ENCODE peak calls at places on chromosomes 6 and 20, in five cellular contexts. One of them, this sample, is unnamed.

GRCh38 chr6:44432726-44433125 is 45.2 kb downstream of the CDC5L start:
- DNase-seq in mesenchymal stem cell: no peak
- DNase-seq in neuronal stem cell: no peak
- DNase-seq in IMR-90: no peak
- DNase-seq in H1: no peak
- DNase-seq in this sample: no peak

GRCh38 chr6:97113170-97113569 is 169.8 kb downstream of the MMS22L start:
- DNase-seq in mesenchymal stem cell: no peak
- DNase-seq in neuronal stem cell: no peak
- DNase-seq in IMR-90: no peak
- DNase-seq in H1: no peak
- DNase-seq in this sample: no peak

GRCh38 chr6:165936660-165937059 is 231.0 kb downstream of the TBXT start:
- DNase-seq in mesenchymal stem cell: no peak
- DNase-seq in neuronal stem cell: no peak
- DNase-seq in IMR-90: no peak
- DNase-seq in H1: no peak
- DNase-seq in this sample: no peak

GRCh38 chr6:27031302-27031701 is 216.2 kb upstream of the PRSS16 start:
- DNase-seq in mesenchymal stem cell: no peak
- DNase-seq in neuronal stem cell: no peak
- DNase-seq in IMR-90: peak; percentile 20
- DNase-seq in H1: no peak
- DNase-seq in this sample: no peak

GRCh38 chr6:136607204-136607931 is 57.1 kb upstream of the MAP7 start:
- DNase-seq in mesenchymal stem cell: no peak
- DNase-seq in neuronal stem cell: no peak
- DNase-seq in IMR-90: peak; percentile 67
- DNase-seq in H1: no peak
- DNase-seq in this sample: no peak

GRCh38 chr6:84748331-84748730 is 16.1 kb downstream of the TBX18 start:
- DNase-seq in mesenchymal stem cell: no peak
- DNase-seq in neuronal stem cell: no peak
- DNase-seq in IMR-90: no peak
- DNase-seq in H1: no peak
- DNase-seq in this sample: no peak

GRCh38 chr6:38552136-38552535 is 87.6 kb downstream of the BTBD9 start:
- DNase-seq in mesenchymal stem cell: no peak
- DNase-seq in neuronal stem cell: no peak
- DNase-seq in IMR-90: no peak
- DNase-seq in H1: no peak
- DNase-seq in this sample: no peak

GRCh38 chr20:46963196-46963529 is 68.5 kb downstream of the EYA2 start:
- DNase-seq in mesenchymal stem cell: no peak
- DNase-seq in neuronal stem cell: no peak
- DNase-seq in IMR-90: no peak
- DNase-seq in H1: no peak
- DNase-seq in this sample: no peak

GRCh38 chr6:155418017-155418749 is 37.5 kb downstream of the NOX3 start:
- DNase-seq in mesenchymal stem cell: peak; percentile 75
- DNase-seq in neuronal stem cell: no peak
- DNase-seq in IMR-90: peak; percentile 65
- DNase-seq in H1: no peak
- DNase-seq in this sample: no peak

GRCh38 chr20:56247954-56248782 is at the start of gene MC3R:
- DNase-seq in mesenchymal stem cell: no peak
- DNase-seq in neuronal stem cell: peak; percentile 38
- DNase-seq in IMR-90: peak; percentile 30
- DNase-seq in H1: peak; percentile 74
- DNase-seq in this sample: peak; percentile 79

GRCh38 chr6:137903933-137904821 is 37.1 kb downstream of the TNFAIP3 start:
- DNase-seq in mesenchymal stem cell: no peak
- DNase-seq in neuronal stem cell: no peak
- DNase-seq in IMR-90: peak; percentile 52
- DNase-seq in H1: no peak
- DNase-seq in this sample: no peak

GRCh38 chr6:12280901-12281300 is 9.3 kb upstream of the EDN1 start:
- DNase-seq in mesenchymal stem cell: no peak
- DNase-seq in neuronal stem cell: no peak
- DNase-seq in IMR-90: no peak
- DNase-seq in H1: no peak
- DNase-seq in this sample: no peak

GRCh38 chr20:11881453-11881852 is 36.2 kb upstream of the BTBD3 start:
- DNase-seq in mesenchymal stem cell: peak; percentile 18
- DNase-seq in neuronal stem cell: no peak
- DNase-seq in IMR-90: peak; percentile 18
- DNase-seq in H1: no peak
- DNase-seq in this sample: no peak

GRCh38 chr20:3565851-3566250 is 95.0 kb downstream of the ATRN start:
- DNase-seq in mesenchymal stem cell: no peak
- DNase-seq in neuronal stem cell: no peak
- DNase-seq in IMR-90: no peak
- DNase-seq in H1: no peak
- DNase-seq in this sample: no peak

GRCh38 chr6:145895802-145896201 is 68.4 kb downstream of the SHPRH start:
- DNase-seq in mesenchymal stem cell: peak; percentile 4
- DNase-seq in neuronal stem cell: no peak
- DNase-seq in IMR-90: peak; percentile 28
- DNase-seq in H1: no peak
- DNase-seq in this sample: no peak

GRCh38 chr6:110337481-110337880 is 20.7 kb downstream of the METTL24 start:
- DNase-seq in mesenchymal stem cell: peak; percentile 44
- DNase-seq in neuronal stem cell: no peak
- DNase-seq in IMR-90: no peak
- DNase-seq in H1: no peak
- DNase-seq in this sample: no peak

GRCh38 chr20:37886851-37887297 is 16.1 kb upstream of the VSTM2L start:
- DNase-seq in mesenchymal stem cell: no peak
- DNase-seq in neuronal stem cell: no peak
- DNase-seq in IMR-90: no peak
- DNase-seq in H1: no peak
- DNase-seq in this sample: no peak

GRCh38 chr6:36066817-36067216 is 39.2 kb downstream of the MAPK14 start:
- DNase-seq in mesenchymal stem cell: no peak
- DNase-seq in neuronal stem cell: no peak
- DNase-seq in IMR-90: no peak
- DNase-seq in H1: no peak
- DNase-seq in this sample: no peak

GRCh38 chr6:37587776-37588744 is 88.4 kb upstream of the CCDC167 start:
- DNase-seq in mesenchymal stem cell: no peak
- DNase-seq in neuronal stem cell: no peak
- DNase-seq in IMR-90: no peak
- DNase-seq in H1: peak; percentile 64
- DNase-seq in this sample: no peak

GRCh38 chr6:44430322-44430721 is 42.8 kb downstream of the CDC5L start:
- DNase-seq in mesenchymal stem cell: peak; percentile 38
- DNase-seq in neuronal stem cell: no peak
- DNase-seq in IMR-90: peak; percentile 59
- DNase-seq in H1: no peak
- DNase-seq in this sample: no peak

GRCh38 chr20:52016022-52016421 is 175.6 kb downstream of the ZFP64 start:
- DNase-seq in mesenchymal stem cell: no peak
- DNase-seq in neuronal stem cell: no peak
- DNase-seq in IMR-90: no peak
- DNase-seq in H1: no peak
- DNase-seq in this sample: no peak

GRCh38 chr6:10099086-10099499 is 315.8 kb downstream of the TFAP2A start:
- DNase-seq in mesenchymal stem cell: no peak
- DNase-seq in neuronal stem cell: no peak
- DNase-seq in IMR-90: no peak
- DNase-seq in H1: peak; percentile 51
- DNase-seq in this sample: peak; percentile 63

GRCh38 chr6:49328051-49328450 is 135.0 kb downstream of the MMUT start:
- DNase-seq in mesenchymal stem cell: peak; percentile 34
- DNase-seq in neuronal stem cell: peak; percentile 2
- DNase-seq in IMR-90: no peak
- DNase-seq in H1: no peak
- DNase-seq in this sample: no peak

DNA sequence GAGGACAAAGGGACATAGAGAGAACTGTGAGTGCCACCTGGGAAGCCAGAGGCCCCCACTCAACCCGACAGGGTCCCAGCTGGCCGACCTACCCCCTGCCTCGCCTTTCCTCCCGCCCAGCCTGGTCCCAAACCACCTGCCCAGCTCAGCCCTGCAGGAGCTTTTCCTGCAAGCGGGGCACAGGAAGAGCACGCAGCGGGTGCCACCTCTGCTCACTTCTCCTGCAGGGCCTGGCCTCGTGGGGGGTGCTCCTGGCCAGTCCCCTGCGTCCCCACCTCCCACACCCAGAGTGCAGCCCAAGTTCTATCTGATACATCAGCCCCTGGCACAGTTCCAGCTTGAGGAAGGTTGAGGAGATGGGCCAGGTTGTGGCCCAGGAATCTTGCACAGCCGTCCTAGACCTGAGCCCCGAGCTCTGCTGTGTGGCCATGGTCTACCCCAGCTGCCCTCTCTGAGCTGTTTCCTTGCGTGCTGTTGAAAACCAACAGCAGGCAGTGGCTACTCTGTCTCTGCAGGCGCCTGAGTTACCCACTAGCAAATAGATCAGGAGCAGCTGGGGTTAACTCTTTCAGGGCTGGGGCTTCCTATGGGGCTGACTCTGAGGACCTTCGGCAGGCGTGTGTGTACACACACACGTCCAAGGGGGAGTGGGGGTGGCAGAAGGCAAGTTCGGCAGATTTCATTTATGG is 1.7 kb downstream of the NECAB3 start:
- DNase-seq in mesenchymal stem cell: peak; percentile 51
- DNase-seq in neuronal stem cell: no peak
- DNase-seq in IMR-90: no peak
- DNase-seq in H1: no peak
- DNase-seq in this sample: no peak
- H2AK5ac ChIP-seq in mesenchymal stem cell: no peak overlapping the region
- H2AK5ac ChIP-seq in neuronal stem cell: peak overlapping the region; percentile 34
- H2AK5ac ChIP-seq in IMR-90: peak overlapping the region; percentile 98
- H2AK5ac ChIP-seq in H1: no peak overlapping the region
- H2AK5ac ChIP-seq in this sample: no peak overlapping the region

GRCh38 chr6:30789606-30790005 is 45.3 kb upstream of the IER3 start:
- DNase-seq in mesenchymal stem cell: no peak
- DNase-seq in neuronal stem cell: no peak
- DNase-seq in IMR-90: no peak
- DNase-seq in H1: no peak
- DNase-seq in this sample: no peak
- H2AK5ac ChIP-seq in mesenchymal stem cell: peak overlapping the region; percentile 97
- H2AK5ac ChIP-seq in neuronal stem cell: no peak overlapping the region
- H2AK5ac ChIP-seq in IMR-90: no peak overlapping the region
- H2AK5ac ChIP-seq in H1: no peak overlapping the region
- H2AK5ac ChIP-seq in this sample: no peak overlapping the region

DNA sequence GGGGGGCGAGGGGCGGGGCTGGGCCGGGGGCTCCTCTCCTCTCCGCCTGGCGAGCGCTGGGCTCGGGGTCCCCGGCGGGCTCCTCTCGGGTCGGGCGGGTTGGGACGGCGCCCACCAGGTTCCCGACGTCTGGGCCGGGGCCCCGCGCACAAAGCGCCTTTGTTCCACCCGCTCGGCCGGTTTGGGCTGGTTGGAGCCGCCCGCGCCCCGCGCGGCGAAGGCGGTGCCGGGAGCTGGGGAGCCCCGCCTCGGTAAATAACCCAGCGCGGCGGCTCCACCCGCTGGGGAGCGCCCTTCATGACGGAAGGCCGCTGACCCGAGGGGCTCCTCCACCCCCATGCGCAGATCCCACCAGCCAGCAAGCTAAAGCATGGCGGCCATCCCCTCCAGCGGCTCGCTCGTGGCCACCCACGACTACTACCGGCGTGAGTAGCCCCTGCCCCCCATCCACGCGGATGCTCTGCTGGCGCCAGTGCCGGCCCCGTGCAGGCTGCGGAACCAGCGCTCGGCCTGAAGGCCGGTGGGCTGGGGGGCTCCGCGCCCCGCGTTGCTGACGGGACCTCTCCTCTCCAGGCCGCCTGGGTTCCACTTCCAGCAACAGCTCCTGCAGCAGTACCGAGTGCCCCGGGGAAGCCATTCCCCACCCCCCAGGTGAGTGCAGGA is 505 bp downstream of the PPDPF start:
- DNase-seq in mesenchymal stem cell: peak; percentile 58
- DNase-seq in neuronal stem cell: peak; percentile 70
- DNase-seq in IMR-90: peak; percentile 53
- DNase-seq in H1: peak; percentile 79
- DNase-seq in this sample: peak; percentile 54
- H2AK5ac ChIP-seq in mesenchymal stem cell: no peak overlapping the region
- H2AK5ac ChIP-seq in neuronal stem cell: peak overlapping the region; percentile 97
- H2AK5ac ChIP-seq in IMR-90: peak overlapping the region; percentile 86
- H2AK5ac ChIP-seq in H1: no peak overlapping the region
- H2AK5ac ChIP-seq in this sample: no peak overlapping the region

GRCh38 chr20:32575227-32575581 is 9.9 kb downstream of the NOL4L start:
- DNase-seq in mesenchymal stem cell: no peak
- DNase-seq in neuronal stem cell: no peak
- DNase-seq in IMR-90: no peak
- DNase-seq in H1: no peak
- DNase-seq in this sample: no peak
- H2AK5ac ChIP-seq in mesenchymal stem cell: peak overlapping the region; percentile 80
- H2AK5ac ChIP-seq in neuronal stem cell: peak overlapping the region; percentile 71
- H2AK5ac ChIP-seq in IMR-90: peak overlapping the region; percentile 95
- H2AK5ac ChIP-seq in H1: no peak overlapping the region
- H2AK5ac ChIP-seq in this sample: no peak overlapping the region

DNA sequence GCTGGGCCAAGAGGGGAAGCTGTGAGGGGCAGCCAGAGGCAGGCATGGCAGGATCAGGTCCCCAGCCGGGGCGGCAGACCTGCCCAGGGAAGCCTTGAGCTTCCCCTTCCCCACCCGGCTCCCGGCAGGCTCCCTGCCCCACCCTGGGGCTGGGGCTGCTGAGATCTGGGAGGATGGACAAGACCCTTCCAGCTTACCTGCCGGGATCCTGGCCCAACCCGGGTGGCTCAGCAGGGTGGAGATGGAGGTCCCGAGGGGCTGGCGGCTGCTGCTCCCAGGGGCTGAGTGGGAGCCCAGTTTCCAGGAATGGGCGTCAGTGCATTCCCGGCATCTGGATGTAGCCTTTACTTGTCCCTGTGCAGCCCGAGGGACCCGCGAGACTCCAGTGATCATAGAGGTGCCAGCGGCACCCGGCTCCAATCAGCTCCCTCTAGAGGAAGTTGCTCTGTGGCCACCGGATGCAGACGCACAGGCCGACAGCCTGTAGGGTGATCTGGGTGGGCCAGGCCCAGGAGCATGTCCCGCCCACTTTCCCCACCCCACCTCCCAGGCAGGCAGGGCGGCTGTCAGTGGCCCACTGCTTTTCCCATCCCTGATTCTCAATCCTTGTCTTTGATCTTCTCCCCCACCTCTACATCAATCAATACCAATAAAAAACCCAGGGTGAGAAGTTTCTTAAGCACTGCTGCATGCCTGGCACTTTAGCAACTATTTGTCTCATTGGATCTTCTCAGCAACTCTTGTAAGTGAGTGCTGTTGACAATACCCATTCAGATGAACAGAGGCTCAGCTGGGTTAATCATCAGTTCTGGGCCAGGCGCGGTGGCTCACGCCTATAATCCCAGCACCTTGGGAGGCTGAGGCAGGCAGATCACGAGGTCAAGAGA is at the start of gene BAK1:
- DNase-seq in mesenchymal stem cell: peak; percentile 93
- DNase-seq in neuronal stem cell: peak; percentile 81
- DNase-seq in IMR-90: peak; percentile 89
- DNase-seq in H1: peak; percentile 87
- DNase-seq in this sample: peak; percentile 95
- H2AK5ac ChIP-seq in mesenchymal stem cell: peak within 1 kb of the TSS; percentile 86
- H2AK5ac ChIP-seq in neuronal stem cell: peak within 1 kb of the TSS; percentile 20
- H2AK5ac ChIP-seq in IMR-90: peak within 1 kb of the TSS; percentile 77
- H2AK5ac ChIP-seq in H1: no peak within 1 kb of the TSS
- H2AK5ac ChIP-seq in this sample: no peak within 1 kb of the TSS